ENCODE peak calls at places on chromosomes 12 and 14, in eight cellular contexts. One of them, this sample, is unnamed.
A peak's percentile ranks its signal among the peaks of the same experiment; 100 is the strongest.

GRCh38 chr14:77315115-77315944 is 5.4 kb downstream of the POMT2 start:
- DNase-seq in stomach: no peak
- DNase-seq in HCT116: no peak
- DNase-seq in upper lobe of left lung: no peak
- DNase-seq in spleen: no peak
- DNase-seq in endothelial cell of umbilical vein: no peak
- DNase-seq in Panc1: no peak
- DNase-seq in suprapubic skin: no peak
- DNase-seq in this sample: no peak

GRCh38 chr14:96297000-96297399 is 41.0 kb downstream of the BDKRB1 start:
- DNase-seq in spleen: no peak
- DNase-seq in endothelial cell of umbilical vein: peak; percentile 22
- DNase-seq in suprapubic skin: no peak
- DNase-seq in HCT116: no peak
- DNase-seq in stomach: no peak
- DNase-seq in upper lobe of left lung: no peak
- DNase-seq in Panc1: no peak
- DNase-seq in this sample: no peak

GRCh38 chr14:101473795-101474562 is 87.3 kb upstream of the DIO3 start:
- DNase-seq in endothelial cell of umbilical vein: no peak
- DNase-seq in stomach: peak; percentile 8
- DNase-seq in spleen: peak; percentile 47
- DNase-seq in upper lobe of left lung: no peak
- DNase-seq in suprapubic skin: peak; percentile 65
- DNase-seq in HCT116: no peak
- DNase-seq in Panc1: no peak
- DNase-seq in this sample: no peak

GRCh38 chr14:85934123-85934885 is 404.4 kb downstream of the FLRT2 start:
- DNase-seq in stomach: peak; percentile 38
- DNase-seq in Panc1: peak; percentile 42
- DNase-seq in HCT116: no peak
- DNase-seq in endothelial cell of umbilical vein: peak; percentile 29
- DNase-seq in spleen: peak; percentile 72
- DNase-seq in upper lobe of left lung: no peak
- DNase-seq in suprapubic skin: no peak
- DNase-seq in this sample: peak; percentile 13

GRCh38 chr12:106084048-106084671 is 54.6 kb downstream of the NUAK1 start:
- DNase-seq in HCT116: peak; percentile 40
- DNase-seq in stomach: no peak
- DNase-seq in spleen: no peak
- DNase-seq in upper lobe of left lung: no peak
- DNase-seq in suprapubic skin: no peak
- DNase-seq in Panc1: no peak
- DNase-seq in endothelial cell of umbilical vein: no peak
- DNase-seq in this sample: no peak

GRCh38 chr14:51547701-51548100 is 104.0 kb upstream of the FRMD6 start:
- DNase-seq in HCT116: no peak
- DNase-seq in upper lobe of left lung: no peak
- DNase-seq in stomach: no peak
- DNase-seq in endothelial cell of umbilical vein: no peak
- DNase-seq in suprapubic skin: no peak
- DNase-seq in Panc1: no peak
- DNase-seq in spleen: no peak
- DNase-seq in this sample: no peak

GRCh38 chr12:24839268-24839791 is 109.6 kb downstream of the BCAT1 start:
- DNase-seq in HCT116: no peak
- DNase-seq in upper lobe of left lung: no peak
- DNase-seq in endothelial cell of umbilical vein: no peak
- DNase-seq in spleen: no peak
- DNase-seq in suprapubic skin: no peak
- DNase-seq in stomach: no peak
- DNase-seq in Panc1: no peak
- DNase-seq in this sample: no peak

GRCh38 chr14:21039059-21039422 is 3.1 kb upstream of the RNASE7 start:
- DNase-seq in upper lobe of left lung: no peak
- DNase-seq in suprapubic skin: peak; percentile 89
- DNase-seq in endothelial cell of umbilical vein: peak; percentile 47
- DNase-seq in HCT116: no peak
- DNase-seq in spleen: peak; percentile 78
- DNase-seq in stomach: peak; percentile 80
- DNase-seq in Panc1: no peak
- DNase-seq in this sample: no peak

GRCh38 chr12:6330999-6331714 is 10.7 kb downstream of the TNFRSF1A start:
- DNase-seq in Panc1: no peak
- DNase-seq in endothelial cell of umbilical vein: no peak
- DNase-seq in spleen: no peak
- DNase-seq in suprapubic skin: no peak
- DNase-seq in stomach: no peak
- DNase-seq in HCT116: no peak
- DNase-seq in upper lobe of left lung: no peak
- DNase-seq in this sample: no peak

GRCh38 chr12:118742426-118742825 is 238.9 kb upstream of the SRRM4 start:
- DNase-seq in Panc1: no peak
- DNase-seq in upper lobe of left lung: no peak
- DNase-seq in spleen: no peak
- DNase-seq in stomach: no peak
- DNase-seq in endothelial cell of umbilical vein: no peak
- DNase-seq in suprapubic skin: no peak
- DNase-seq in HCT116: no peak
- DNase-seq in this sample: no peak

GRCh38 chr14:99603471-99603933 is 505 bp downstream of the CCDC85C start:
- DNase-seq in stomach: no peak
- DNase-seq in upper lobe of left lung: peak; percentile 92
- DNase-seq in suprapubic skin: no peak
- DNase-seq in HCT116: no peak
- DNase-seq in spleen: peak; percentile 89
- DNase-seq in Panc1: no peak
- DNase-seq in endothelial cell of umbilical vein: peak; percentile 57
- DNase-seq in this sample: no peak

GRCh38 chr14:99600232-99600888 is 3.6 kb downstream of the CCDC85C start:
- DNase-seq in Panc1: no peak
- DNase-seq in suprapubic skin: no peak
- DNase-seq in endothelial cell of umbilical vein: no peak
- DNase-seq in stomach: no peak
- DNase-seq in upper lobe of left lung: no peak
- DNase-seq in spleen: no peak
- DNase-seq in HCT116: no peak
- DNase-seq in this sample: no peak

GRCh38 chr14:99601301-99601945 is 2.6 kb downstream of the CCDC85C start:
- DNase-seq in spleen: no peak
- DNase-seq in endothelial cell of umbilical vein: no peak
- DNase-seq in HCT116: no peak
- DNase-seq in stomach: no peak
- DNase-seq in Panc1: no peak
- DNase-seq in upper lobe of left lung: no peak
- DNase-seq in suprapubic skin: no peak
- DNase-seq in this sample: no peak

GRCh38 chr14:99602788-99603415 is 1.1 kb downstream of the CCDC85C start:
- DNase-seq in endothelial cell of umbilical vein: no peak
- DNase-seq in upper lobe of left lung: peak; percentile 89
- DNase-seq in Panc1: no peak
- DNase-seq in suprapubic skin: no peak
- DNase-seq in spleen: peak; percentile 83
- DNase-seq in HCT116: no peak
- DNase-seq in stomach: no peak
- DNase-seq in this sample: no peak

DNA sequence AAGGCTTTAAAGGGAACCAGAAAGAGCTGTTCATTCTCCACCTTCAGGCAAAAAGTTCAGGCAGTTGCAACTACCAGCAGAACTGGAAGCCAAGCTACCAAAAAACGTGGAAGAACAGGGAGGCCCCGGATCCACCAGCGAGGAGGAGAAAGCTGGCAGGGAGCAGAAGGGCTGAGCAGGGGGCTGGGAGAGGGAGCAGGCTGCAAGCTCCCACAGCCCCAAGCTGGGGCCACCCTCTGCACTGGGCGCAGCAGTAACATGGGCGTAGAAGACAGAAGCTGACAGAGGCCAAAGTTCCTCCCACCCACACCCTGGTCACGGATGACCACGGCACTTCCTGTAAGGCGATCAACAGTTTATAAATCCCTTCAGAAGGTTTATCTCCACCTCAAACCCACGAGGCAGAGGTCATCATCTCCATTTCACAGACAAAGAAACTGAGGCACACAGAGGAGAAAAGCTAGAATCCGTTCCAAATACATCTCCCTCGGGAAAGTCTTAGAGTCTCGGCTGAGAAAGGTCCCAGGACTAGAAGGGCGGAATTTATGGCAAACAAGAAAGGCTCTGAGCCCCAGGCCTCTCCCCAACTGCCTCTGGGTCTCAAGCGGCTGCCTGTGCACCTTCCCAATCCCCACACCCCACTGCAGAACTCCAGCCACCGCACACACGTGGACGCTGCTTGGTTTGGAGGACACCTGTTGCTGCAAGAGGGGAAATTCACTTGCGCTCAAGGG is 1.8 kb downstream of the CCDC85C start:
- DNase-seq in spleen: no peak
- DNase-seq in suprapubic skin: no peak
- DNase-seq in stomach: peak; percentile 38
- DNase-seq in Panc1: no peak
- DNase-seq in HCT116: no peak
- DNase-seq in upper lobe of left lung: no peak
- DNase-seq in endothelial cell of umbilical vein: no peak
- DNase-seq in this sample: no peak
- TF ChIP-seq POLR2AphosphoS5 in spleen: no peak
- TF ChIP-seq POLR2AphosphoS5 in suprapubic skin: no peak
- TF ChIP-seq POLR2AphosphoS5 in stomach: no peak
- TF ChIP-seq POLR2AphosphoS5 in Panc1: no peak
- TF ChIP-seq POLR2AphosphoS5 in HCT116: no peak
- TF ChIP-seq POLR2AphosphoS5 in upper lobe of left lung: peak; percentile 38
- TF ChIP-seq POLR2AphosphoS5 in endothelial cell of umbilical vein: no peak
- TF ChIP-seq POLR2AphosphoS5 in this sample: no peak

DNA sequence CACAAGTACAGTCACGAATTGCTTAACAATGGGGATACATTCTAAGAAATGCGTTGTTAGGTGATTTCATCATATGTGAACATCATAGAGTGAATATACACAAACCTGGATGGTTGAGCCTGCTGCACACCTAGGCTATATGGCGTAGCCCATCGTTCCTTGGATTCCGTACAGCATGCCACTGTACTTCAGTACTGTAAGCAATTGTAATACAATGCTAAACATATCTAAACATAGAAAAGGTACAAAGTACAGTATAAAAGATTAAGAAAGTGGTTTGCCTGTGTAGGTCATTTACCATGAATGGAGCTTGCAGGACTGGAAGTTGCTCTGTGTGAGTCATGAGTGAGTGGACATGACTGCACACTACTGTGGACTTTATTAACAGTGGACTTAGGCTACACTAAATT is 286.2 kb downstream of the CACNA1C start:
- DNase-seq in stomach: no peak
- DNase-seq in suprapubic skin: no peak
- DNase-seq in Panc1: no peak
- DNase-seq in spleen: no peak
- DNase-seq in HCT116: no peak
- DNase-seq in endothelial cell of umbilical vein: peak; percentile 18
- DNase-seq in upper lobe of left lung: no peak
- DNase-seq in this sample: no peak
- TF ChIP-seq POLR2AphosphoS5 in stomach: peak; percentile 60
- TF ChIP-seq POLR2AphosphoS5 in suprapubic skin: no peak
- TF ChIP-seq POLR2AphosphoS5 in Panc1: no peak
- TF ChIP-seq POLR2AphosphoS5 in spleen: no peak
- TF ChIP-seq POLR2AphosphoS5 in HCT116: no peak
- TF ChIP-seq POLR2AphosphoS5 in endothelial cell of umbilical vein: no peak
- TF ChIP-seq POLR2AphosphoS5 in upper lobe of left lung: no peak
- TF ChIP-seq POLR2AphosphoS5 in this sample: no peak

DNA sequence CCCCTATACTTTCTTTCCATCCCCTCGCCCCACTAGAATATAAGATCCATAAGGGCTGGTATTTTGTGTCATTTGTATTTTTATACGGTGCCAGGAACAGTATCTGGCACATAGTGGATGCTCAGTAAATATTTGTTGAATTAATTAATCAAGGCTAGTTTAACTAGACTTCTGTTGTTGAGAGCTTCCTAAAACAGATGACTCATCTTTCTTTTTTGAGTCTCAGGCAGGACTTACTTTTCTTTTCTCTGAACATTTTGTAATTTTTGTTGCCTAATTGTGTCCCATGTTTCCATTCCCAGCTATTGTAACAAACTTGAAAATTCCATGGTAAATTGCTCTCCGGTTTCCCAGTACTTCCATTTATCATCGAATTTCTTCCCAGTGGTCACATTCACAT is 16.7 kb downstream of the STK38L start:
- DNase-seq in suprapubic skin: no peak
- DNase-seq in upper lobe of left lung: no peak
- DNase-seq in Panc1: no peak
- DNase-seq in HCT116: no peak
- DNase-seq in endothelial cell of umbilical vein: peak; percentile 30
- DNase-seq in stomach: no peak
- DNase-seq in spleen: no peak
- DNase-seq in this sample: no peak
- TF ChIP-seq POLR2AphosphoS5 in suprapubic skin: no peak
- TF ChIP-seq POLR2AphosphoS5 in upper lobe of left lung: no peak
- TF ChIP-seq POLR2AphosphoS5 in Panc1: no peak
- TF ChIP-seq POLR2AphosphoS5 in HCT116: no peak
- TF ChIP-seq POLR2AphosphoS5 in endothelial cell of umbilical vein: no peak
- TF ChIP-seq POLR2AphosphoS5 in stomach: peak; percentile 20
- TF ChIP-seq POLR2AphosphoS5 in spleen: no peak
- TF ChIP-seq POLR2AphosphoS5 in this sample: no peak

GRCh38 chr14:95255487-95255886 is 64.2 kb downstream of the CLMN start:
- DNase-seq in endothelial cell of umbilical vein: peak; percentile 61
- DNase-seq in HCT116: peak; percentile 38
- DNase-seq in spleen: no peak
- DNase-seq in Panc1: no peak
- DNase-seq in suprapubic skin: peak; percentile 81
- DNase-seq in upper lobe of left lung: no peak
- DNase-seq in stomach: peak; percentile 86
- DNase-seq in this sample: peak; percentile 52
- TF ChIP-seq POLR2AphosphoS5 in endothelial cell of umbilical vein: no peak
- TF ChIP-seq POLR2AphosphoS5 in HCT116: no peak
- TF ChIP-seq POLR2AphosphoS5 in spleen: no peak
- TF ChIP-seq POLR2AphosphoS5 in Panc1: no peak
- TF ChIP-seq POLR2AphosphoS5 in suprapubic skin: no peak
- TF ChIP-seq POLR2AphosphoS5 in upper lobe of left lung: no peak
- TF ChIP-seq POLR2AphosphoS5 in stomach: peak; percentile 42
- TF ChIP-seq POLR2AphosphoS5 in this sample: no peak

DNA sequence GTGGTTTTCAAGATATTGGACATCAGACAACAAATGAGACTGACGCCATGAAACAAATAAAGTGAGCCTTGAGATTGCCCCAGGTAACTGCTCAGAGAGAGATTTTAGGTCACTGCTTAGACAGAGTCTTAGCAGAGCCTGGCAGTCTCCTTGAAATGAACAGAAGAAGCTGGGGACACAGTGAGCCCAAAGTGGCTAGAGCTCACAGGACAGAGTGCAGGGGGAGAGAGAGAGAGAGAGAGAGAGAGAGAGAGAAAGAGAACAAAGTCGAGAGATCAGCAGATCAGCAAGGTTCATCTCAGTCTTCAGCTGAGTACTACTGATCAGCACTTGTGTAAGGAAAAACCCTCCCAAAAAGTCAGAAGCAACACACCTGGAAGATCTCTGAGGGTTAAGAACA is 147.4 kb downstream of the RMST start:
- DNase-seq in Panc1: no peak
- DNase-seq in stomach: no peak
- DNase-seq in upper lobe of left lung: no peak
- DNase-seq in HCT116: no peak
- DNase-seq in endothelial cell of umbilical vein: no peak
- DNase-seq in spleen: no peak
- DNase-seq in suprapubic skin: no peak
- DNase-seq in this sample: no peak
- TF ChIP-seq POLR2AphosphoS5 in Panc1: no peak
- TF ChIP-seq POLR2AphosphoS5 in stomach: no peak
- TF ChIP-seq POLR2AphosphoS5 in upper lobe of left lung: no peak
- TF ChIP-seq POLR2AphosphoS5 in HCT116: no peak
- TF ChIP-seq POLR2AphosphoS5 in endothelial cell of umbilical vein: no peak
- TF ChIP-seq POLR2AphosphoS5 in spleen: no peak
- TF ChIP-seq POLR2AphosphoS5 in suprapubic skin: no peak
- TF ChIP-seq POLR2AphosphoS5 in this sample: no peak